ENCODE peak calls at places on chromosomes 16 and 17, in five cellular contexts. E is pancreas, Z is choroid plexus epithelial cell, U is upper lobe of right lung, X is heart right ventricle. A is an unnamed sample.

GRCh38 chr16:23423496-23424049 is 29.4 kb downstream of the COG7 start:
- DNase-seq in E (no peak), Z (peak; percentile 86), U (peak; percentile 65), X (peak; percentile 85), A (peak; percentile 95)

GRCh38 chr16:80092686-80093085 is 448.1 kb upstream of the DYNLRB2 start:
- DNase-seq in E (no peak), Z (no peak), U (no peak), X (no peak), A (no peak)

GRCh38 chr16:74564451-74564984 is 42.4 kb downstream of the GLG1 start:
- DNase-seq in E (no peak), Z (no peak), U (no peak), X (no peak), A (no peak)

GRCh38 chr16:62201911-62202310 is 165.7 kb upstream of the CDH8 start:
- DNase-seq in E (peak; percentile 18), Z (no peak), U (no peak), X (no peak), A (no peak)

GRCh38 chr16:51095114-51095872 is 55.8 kb downstream of the SALL1 start:
- DNase-seq in E (no peak), Z (no peak), U (no peak), X (no peak), A (no peak)

GRCh38 chr17:76922967-76923366 is 54.8 kb downstream of the MGAT5B start:
- DNase-seq in E (peak; percentile 22), Z (no peak), U (no peak), X (no peak), A (no peak)

GRCh38 chr16:53744449-53744848 is 40.5 kb downstream of the FTO start:
- DNase-seq in E (no peak), Z (no peak), U (no peak), X (no peak), A (no peak)

GRCh38 chr17:37089998-37090397 is 141.2 kb downstream of the AATF start:
- DNase-seq in E (no peak), Z (peak; percentile 35), U (no peak), X (no peak), A (no peak)

GRCh38 chr17:37094391-37094790 is 145.6 kb downstream of the AATF start:
- DNase-seq in E (no peak), Z (no peak), U (no peak), X (no peak), A (no peak)

GRCh38 chr16:12120331-12120981 is 143.9 kb downstream of the SNX29 start:
- DNase-seq in E (no peak), Z (peak; percentile 72), U (peak; percentile 21), X (peak; percentile 76), A (peak; percentile 6)

GRCh38 chr16:8254425-8254824 is 335.9 kb downstream of the TMEM114 start:
- DNase-seq in E (no peak), Z (no peak), U (no peak), X (no peak), A (no peak)

GRCh38 chr17:67944035-67944434 is 52.2 kb downstream of the C17orf58 start:
- DNase-seq in E (no peak), Z (no peak), U (no peak), X (no peak), A (no peak)

GRCh38 chr17:67947325-67947813 is 48.9 kb downstream of the C17orf58 start:
- DNase-seq in E (no peak), Z (no peak), U (no peak), X (no peak), A (no peak)

DNA sequence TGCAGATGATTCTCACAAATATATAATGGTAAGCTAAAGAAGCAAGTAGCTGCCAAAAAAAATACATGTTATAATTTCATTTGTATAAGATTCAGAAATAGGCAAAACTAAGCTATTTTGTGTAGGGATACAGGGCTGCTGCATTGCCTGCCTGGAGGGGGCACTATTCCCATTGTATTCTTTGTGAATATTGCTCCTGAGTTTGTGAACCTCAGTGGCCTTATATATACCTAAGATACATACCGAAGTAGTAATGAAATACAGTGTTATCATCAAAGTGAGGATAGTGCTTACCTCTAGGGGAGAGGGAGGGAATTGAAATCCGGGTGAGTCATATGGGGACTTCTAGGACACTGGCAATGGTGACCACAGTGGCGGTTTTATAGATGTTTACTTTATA is 53.5 kb downstream of the C17orf58 start:
- DNase-seq in E (no peak), Z (peak; percentile 40), U (no peak), X (no peak), A (peak; percentile 27)
- TF ChIP-seq CTCF in E (no peak), Z (peak; percentile 75), U (peak; percentile 40), X (peak; percentile 23), A (peak; percentile 65)

GRCh38 chr17:74466785-74467158 is 338 bp downstream of the CD300A start:
- DNase-seq in E (no peak), Z (no peak), U (no peak), X (no peak), A (no peak)
- H3K4me3 ChIP-seq in E (no peak overlapping the region), Z (no peak overlapping the region), U (peak overlapping the region; percentile 48), X (peak overlapping the region; percentile 55), A (no peak overlapping the region)

GRCh38 chr16:81583893-81584705 is 139.5 kb downstream of the CMIP start:
- DNase-seq in E (no peak), Z (no peak), U (peak; percentile 78), X (no peak), A (peak; percentile 24)

GRCh38 chr16:81587626-81588160 is 143.1 kb downstream of the CMIP start:
- DNase-seq in E (no peak), Z (no peak), U (no peak), X (no peak), A (no peak)

GRCh38 chr16:81586421-81586820 is 141.8 kb downstream of the CMIP start:
- DNase-seq in E (no peak), Z (no peak), U (no peak), X (no peak), A (no peak)

GRCh38 chr16:81586976-81587625 is 142.5 kb downstream of the CMIP start:
- DNase-seq in E (no peak), Z (no peak), U (no peak), X (no peak), A (no peak)

DNA sequence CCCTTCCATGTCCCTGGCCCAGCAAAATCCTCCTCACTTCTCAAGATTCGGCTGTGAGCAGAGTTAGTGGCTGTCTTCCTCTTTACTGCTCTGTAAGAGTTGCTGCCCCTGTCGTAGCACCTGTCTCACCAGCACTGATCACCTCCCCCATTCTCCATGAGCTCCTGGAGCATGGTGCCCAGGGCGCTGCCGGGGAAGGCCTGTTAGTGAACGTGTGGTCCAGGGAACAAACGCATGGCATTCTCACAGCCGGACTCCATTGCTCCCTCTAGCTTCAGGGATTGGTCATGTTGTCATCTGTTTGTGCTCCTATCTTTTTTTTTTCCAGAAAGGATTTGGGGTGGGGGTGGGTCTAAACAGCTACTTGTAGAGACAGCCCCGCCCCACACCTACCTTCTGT is 141.2 kb downstream of the CMIP start:
- DNase-seq in E (no peak), Z (peak; percentile 23), U (no peak), X (no peak), A (no peak)
- TF ChIP-seq CTCF in E (no peak), Z (peak; percentile 57), U (no peak), X (no peak), A (peak; percentile 8)

GRCh38 chr16:577796-578195 is 8.0 kb downstream of the PIGQ start:
- DNase-seq in E (no peak), Z (no peak), U (no peak), X (no peak), A (no peak)

GRCh38 chr16:580141-580945 is 9.5 kb upstream of the RAB40C start:
- DNase-seq in E (peak; percentile 89), Z (no peak), U (no peak), X (no peak), A (no peak)

GRCh38 chr16:578232-578869 is 8.6 kb downstream of the PIGQ start:
- DNase-seq in E (no peak), Z (no peak), U (no peak), X (no peak), A (no peak)

GRCh38 chr16:580946-581498 is 8.8 kb upstream of the RAB40C start:
- DNase-seq in E (peak; percentile 86), Z (no peak), U (no peak), X (no peak), A (no peak)

GRCh38 chr16:578870-579405 is 9.2 kb downstream of the PIGQ start:
- DNase-seq in E (peak; percentile 95), Z (peak; percentile 85), U (peak; percentile 91), X (peak; percentile 57), A (peak; percentile 72)
- H3K4me3 ChIP-seq in E (no peak overlapping the region), Z (peak overlapping the region; percentile 25), U (no peak overlapping the region), X (peak overlapping the region; percentile 40), A (no peak overlapping the region)

DNA sequence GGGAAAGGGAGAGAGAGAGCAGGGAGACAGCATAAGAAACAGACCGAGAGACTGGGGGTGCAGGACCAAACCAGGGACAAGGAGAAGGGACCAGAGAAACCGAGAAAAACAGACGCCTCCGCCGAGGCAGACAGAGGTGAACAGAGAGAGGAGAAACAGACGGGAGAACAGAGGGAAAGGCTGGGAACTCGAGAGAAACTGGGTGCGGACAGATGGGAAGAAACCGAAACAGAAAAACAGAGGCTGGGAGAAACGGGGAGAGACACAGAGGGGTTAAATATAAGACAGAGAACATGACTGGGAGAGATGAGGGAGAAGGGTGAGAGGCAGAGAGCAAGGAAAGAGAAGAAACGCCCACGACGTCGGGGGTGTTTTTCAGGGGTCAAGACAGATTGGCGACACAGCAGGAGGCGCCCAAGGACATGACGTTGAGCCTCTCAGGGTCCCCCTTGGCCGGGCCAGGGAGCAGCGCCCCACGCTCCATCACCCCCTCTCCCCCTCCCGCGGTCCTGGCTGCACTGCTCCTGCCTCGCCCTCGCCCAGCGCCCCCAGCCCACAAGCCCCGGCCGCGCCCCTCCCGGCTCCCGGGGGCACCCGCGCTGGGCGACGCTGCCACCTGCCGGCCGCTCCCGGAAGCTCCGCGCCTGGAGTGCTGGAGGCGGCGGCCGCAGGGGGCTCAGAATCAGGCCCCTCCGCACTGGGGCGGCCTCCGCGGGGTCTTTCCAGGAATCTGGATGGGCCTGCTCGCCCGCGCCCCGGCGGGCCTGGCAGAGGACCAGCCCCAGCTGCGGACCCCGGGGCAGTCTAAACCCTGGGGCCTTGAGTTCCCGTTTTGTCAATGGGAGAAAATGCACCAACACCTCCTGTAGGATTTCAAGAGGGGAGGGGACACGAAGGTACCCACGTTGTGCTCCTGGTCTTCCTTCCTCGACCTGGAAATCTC is 1.3 kb upstream of the TMEM92 start:
- DNase-seq in E (no peak), Z (peak; percentile 64), U (peak; percentile 84), X (peak; percentile 38), A (peak; percentile 71)
- TF ChIP-seq CTCF in E (peak; percentile 89), Z (peak; percentile 46), U (peak; percentile 85), X (peak; percentile 95), A (peak; percentile 54)

DNA sequence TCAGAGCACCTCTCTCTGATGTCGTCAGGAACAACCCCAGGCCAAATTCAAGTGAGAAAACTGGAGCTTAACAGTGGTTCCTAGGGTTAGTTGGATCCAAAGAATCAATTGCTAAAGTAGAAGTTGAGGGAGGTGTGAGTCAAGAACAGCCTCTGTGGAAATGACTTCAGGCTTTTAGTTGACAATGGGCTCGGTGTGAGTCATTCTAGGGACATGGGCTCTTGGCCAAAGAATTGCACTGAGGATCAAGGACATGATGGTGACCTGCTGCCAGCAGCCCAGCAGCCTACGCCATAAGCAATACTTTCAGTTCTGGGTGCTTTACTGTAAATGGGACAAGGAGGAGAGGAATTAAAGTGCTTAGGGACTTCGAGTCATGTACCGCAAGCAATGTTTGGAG is 32.1 kb upstream of the SMURF2 start:
- DNase-seq in E (peak; percentile 72), Z (no peak), U (peak; percentile 82), X (peak; percentile 81), A (peak; percentile 64)
- H3K4me3 ChIP-seq in E (no peak overlapping the region), Z (no peak overlapping the region), U (no peak overlapping the region), X (no peak overlapping the region), A (no peak overlapping the region)